ENCODE peak calls at places on chromosomes 3 and 15, in eight cellular contexts. One of them, this sample, is unnamed.

GRCh38 chr3:160806094-160806493 is 50.1 kb downstream of the PPM1L start:
- DNase-seq in LHCN-M2: no peak
- DNase-seq in NCI-H1417: no peak
- DNase-seq in activated gamma-delta T cell treated with anti-CD3 and anti-CD28 coated beads, Interleukin-2, amount 50 U/mL, for 16 hours: no peak
- DNase-seq in amygdala: no peak
- DNase-seq in GM10248: no peak
- DNase-seq in GM04504: no peak
- DNase-seq in activated CD4-positive, alpha-beta T cell treated with anti-CD3 and anti-CD28 coated beads for 24 hours: no peak
- DNase-seq in this sample: no peak

GRCh38 chr3:86990734-86991481 is at the start of gene VGLL3:
- DNase-seq in LHCN-M2: peak
- DNase-seq in NCI-H1417: peak
- DNase-seq in activated gamma-delta T cell treated with anti-CD3 and anti-CD28 coated beads, Interleukin-2, amount 50 U/mL, for 16 hours: no peak
- DNase-seq in amygdala: no peak
- DNase-seq in GM10248: peak
- DNase-seq in GM04504: peak
- DNase-seq in activated CD4-positive, alpha-beta T cell treated with anti-CD3 and anti-CD28 coated beads for 24 hours: no peak
- DNase-seq in this sample: peak

GRCh38 chr3:18572809-18573208 is 147.7 kb upstream of the SATB1 start:
- DNase-seq in LHCN-M2: no peak
- DNase-seq in NCI-H1417: peak
- DNase-seq in activated gamma-delta T cell treated with anti-CD3 and anti-CD28 coated beads, Interleukin-2, amount 50 U/mL, for 16 hours: no peak
- DNase-seq in amygdala: no peak
- DNase-seq in GM10248: no peak
- DNase-seq in GM04504: no peak
- DNase-seq in activated CD4-positive, alpha-beta T cell treated with anti-CD3 and anti-CD28 coated beads for 24 hours: no peak
- DNase-seq in this sample: no peak

GRCh38 chr15:71111950-71112349 is 3.3 kb upstream of the THSD4 start:
- DNase-seq in LHCN-M2: no peak
- DNase-seq in NCI-H1417: peak
- DNase-seq in activated gamma-delta T cell treated with anti-CD3 and anti-CD28 coated beads, Interleukin-2, amount 50 U/mL, for 16 hours: no peak
- DNase-seq in amygdala: no peak
- DNase-seq in GM10248: no peak
- DNase-seq in GM04504: no peak
- DNase-seq in activated CD4-positive, alpha-beta T cell treated with anti-CD3 and anti-CD28 coated beads for 24 hours: no peak
- DNase-seq in this sample: no peak

GRCh38 chr15:34708422-34708821 is 46.4 kb downstream of the GJD2 start:
- DNase-seq in LHCN-M2: peak
- DNase-seq in NCI-H1417: peak
- DNase-seq in activated gamma-delta T cell treated with anti-CD3 and anti-CD28 coated beads, Interleukin-2, amount 50 U/mL, for 16 hours: no peak
- DNase-seq in amygdala: no peak
- DNase-seq in GM10248: peak
- DNase-seq in GM04504: peak
- DNase-seq in activated CD4-positive, alpha-beta T cell treated with anti-CD3 and anti-CD28 coated beads for 24 hours: no peak
- DNase-seq in this sample: no peak

GRCh38 chr3:122982202-122983185 is 45.1 kb downstream of the SEMA5B start:
- DNase-seq in LHCN-M2: no peak
- DNase-seq in NCI-H1417: peak
- DNase-seq in activated gamma-delta T cell treated with anti-CD3 and anti-CD28 coated beads, Interleukin-2, amount 50 U/mL, for 16 hours: no peak
- DNase-seq in amygdala: peak
- DNase-seq in GM10248: no peak
- DNase-seq in GM04504: no peak
- DNase-seq in activated CD4-positive, alpha-beta T cell treated with anti-CD3 and anti-CD28 coated beads for 24 hours: no peak
- DNase-seq in this sample: no peak

GRCh38 chr3:149460123-149460522 is 14.4 kb upstream of the TM4SF4 start:
- DNase-seq in LHCN-M2: peak
- DNase-seq in NCI-H1417: no peak
- DNase-seq in activated gamma-delta T cell treated with anti-CD3 and anti-CD28 coated beads, Interleukin-2, amount 50 U/mL, for 16 hours: no peak
- DNase-seq in amygdala: no peak
- DNase-seq in GM10248: no peak
- DNase-seq in GM04504: no peak
- DNase-seq in activated CD4-positive, alpha-beta T cell treated with anti-CD3 and anti-CD28 coated beads for 24 hours: no peak
- DNase-seq in this sample: no peak

GRCh38 chr3:8793242-8793641 is 23.8 kb upstream of the OXTR start:
- DNase-seq in LHCN-M2: peak
- DNase-seq in NCI-H1417: no peak
- DNase-seq in activated gamma-delta T cell treated with anti-CD3 and anti-CD28 coated beads, Interleukin-2, amount 50 U/mL, for 16 hours: no peak
- DNase-seq in amygdala: no peak
- DNase-seq in GM10248: no peak
- DNase-seq in GM04504: peak
- DNase-seq in activated CD4-positive, alpha-beta T cell treated with anti-CD3 and anti-CD28 coated beads for 24 hours: no peak
- DNase-seq in this sample: no peak

GRCh38 chr15:90582553-90582952 is 52.8 kb downstream of the CRTC3 start:
- DNase-seq in LHCN-M2: no peak
- DNase-seq in NCI-H1417: no peak
- DNase-seq in activated gamma-delta T cell treated with anti-CD3 and anti-CD28 coated beads, Interleukin-2, amount 50 U/mL, for 16 hours: no peak
- DNase-seq in amygdala: no peak
- DNase-seq in GM10248: no peak
- DNase-seq in GM04504: no peak
- DNase-seq in activated CD4-positive, alpha-beta T cell treated with anti-CD3 and anti-CD28 coated beads for 24 hours: no peak
- DNase-seq in this sample: no peak

GRCh38 chr15:62404194-62404985 is 239.3 kb upstream of the C2CD4B start:
- DNase-seq in LHCN-M2: peak
- DNase-seq in NCI-H1417: peak
- DNase-seq in activated gamma-delta T cell treated with anti-CD3 and anti-CD28 coated beads, Interleukin-2, amount 50 U/mL, for 16 hours: no peak
- DNase-seq in amygdala: no peak
- DNase-seq in GM10248: no peak
- DNase-seq in GM04504: no peak
- DNase-seq in activated CD4-positive, alpha-beta T cell treated with anti-CD3 and anti-CD28 coated beads for 24 hours: no peak
- DNase-seq in this sample: no peak

This sample was measured in stimulated activated naive B cell treated with anti-CD40 and anti-IgM and Interleukin-4, amounts not matched to agents 10 μg/mL and 1 μg/mL and 100 μg/mL, for 72 hours.